ENCODE peak calls at places on chromosomes 16 and 17, in eight cellular contexts. M is lung; I is Right ventricle myocardium superior; S is EL; U is NCI-H460; N is DND-41; T is prostate gland; Q is stimulated activated CD4-positive, alpha-beta T cell treated with anti-CD3 and anti-CD28 coated beads, Interleukin-4, amount 100 ng/mL, for 24 hours. K is an unnamed sample.

GRCh38 chr16:81889896-81890634 is 111.0 kb downstream of the PLCG2 start:
- DNase-seq in M (peak), I (no peak), S (peak), U (peak), N (peak), T (peak), Q (peak), K (peak)

GRCh38 chr16:27217256-27217655 is 13.9 kb downstream of the KDM8 start:
- DNase-seq in M (no peak), I (peak), S (peak), U (no peak), N (no peak), T (no peak), Q (no peak), K (no peak)

GRCh38 chr16:74760007-74760767 is 14.4 kb downstream of the FA2H start:
- DNase-seq in M (no peak), I (no peak), S (peak), U (no peak), N (no peak), T (no peak), Q (no peak), K (no peak)

GRCh38 chr17:61155590-61156181 is 244.0 kb upstream of the TBX2 start:
- DNase-seq in M (no peak), I (no peak), S (no peak), U (no peak), N (no peak), T (no peak), Q (no peak), K (no peak)

GRCh38 chr16:57814896-57815295 is 12.6 kb upstream of the KIFC3 start:
- DNase-seq in M (no peak), I (no peak), S (no peak), U (no peak), N (no peak), T (peak), Q (no peak), K (no peak)

GRCh38 chr17:57612202-57613071 is 132.7 kb downstream of the CCDC182 start:
- DNase-seq in M (no peak), I (no peak), S (no peak), U (no peak), N (no peak), T (no peak), Q (peak), K (peak)

GRCh38 chr17:27284811-27285415 is 9.0 kb upstream of the WSB1 start:
- DNase-seq in M (no peak), I (no peak), S (no peak), U (no peak), N (no peak), T (no peak), Q (no peak), K (peak)

GRCh38 chr17:31838641-31839225 is 20.3 kb downstream of the COPRS start:
- DNase-seq in M (no peak), I (no peak), S (peak), U (no peak), N (no peak), T (no peak), Q (no peak), K (no peak)

K was measured in adrenal gland.